ENCODE peak calls at places on chromosomes 4 and X, in ten cellular contexts. One of them, this sample, is unnamed.
A peak's percentile ranks its signal among the peaks of the same experiment; 100 is the strongest.

GRCh38 chr4:13547563-13548041 is 3.3 kb upstream of the NKX3-2 start:
- DNase-seq in naive thymus-derived CD8-positive, alpha-beta T cell: no peak
- DNase-seq in NCI-H1092: peak; percentile 51
- DNase-seq in T47D: no peak
- DNase-seq in frontal cortex: peak; percentile 34
- DNase-seq in NCI-H2081: peak; percentile 48
- DNase-seq in ELR: no peak
- DNase-seq in Calu3: peak; percentile 33
- DNase-seq in activated T-cell treated with anti-CD3 and anti-CD28 coated beads for 48 hours: no peak
- DNase-seq in brain microvascular endothelial cell: no peak
- DNase-seq in this sample: peak; percentile 7

GRCh38 chr4:141459020-141459419 is 177.4 kb upstream of the IL15 start:
- DNase-seq in naive thymus-derived CD8-positive, alpha-beta T cell: no peak
- DNase-seq in NCI-H1092: no peak
- DNase-seq in T47D: no peak
- DNase-seq in frontal cortex: no peak
- DNase-seq in NCI-H2081: no peak
- DNase-seq in ELR: no peak
- DNase-seq in Calu3: no peak
- DNase-seq in activated T-cell treated with anti-CD3 and anti-CD28 coated beads for 48 hours: no peak
- DNase-seq in brain microvascular endothelial cell: no peak
- DNase-seq in this sample: no peak

GRCh38 chr4:118734491-118735205 is 49.5 kb downstream of the METTL14 start:
- DNase-seq in naive thymus-derived CD8-positive, alpha-beta T cell: no peak
- DNase-seq in NCI-H1092: no peak
- DNase-seq in T47D: no peak
- DNase-seq in frontal cortex: no peak
- DNase-seq in NCI-H2081: no peak
- DNase-seq in ELR: no peak
- DNase-seq in Calu3: no peak
- DNase-seq in activated T-cell treated with anti-CD3 and anti-CD28 coated beads for 48 hours: no peak
- DNase-seq in brain microvascular endothelial cell: no peak
- DNase-seq in this sample: no peak

GRCh38 chrX:153993079-153993478 is 20.5 kb downstream of the TMEM187 start:
- DNase-seq in naive thymus-derived CD8-positive, alpha-beta T cell: no peak
- DNase-seq in NCI-H1092: no peak
- DNase-seq in T47D: no peak
- DNase-seq in frontal cortex: no peak
- DNase-seq in NCI-H2081: no peak
- DNase-seq in ELR: no peak
- DNase-seq in Calu3: no peak
- DNase-seq in activated T-cell treated with anti-CD3 and anti-CD28 coated beads for 48 hours: no peak
- DNase-seq in brain microvascular endothelial cell: no peak
- DNase-seq in this sample: no peak

GRCh38 chrX:8987672-8988250 is 46.2 kb downstream of the FAM9B start:
- DNase-seq in naive thymus-derived CD8-positive, alpha-beta T cell: peak; percentile 51
- DNase-seq in NCI-H1092: no peak
- DNase-seq in T47D: no peak
- DNase-seq in frontal cortex: no peak
- DNase-seq in NCI-H2081: no peak
- DNase-seq in ELR: no peak
- DNase-seq in Calu3: no peak
- DNase-seq in activated T-cell treated with anti-CD3 and anti-CD28 coated beads for 48 hours: no peak
- DNase-seq in brain microvascular endothelial cell: no peak
- DNase-seq in this sample: no peak

GRCh38 chr4:41866799-41867677 is 68.2 kb upstream of the TMEM33 start:
- DNase-seq in naive thymus-derived CD8-positive, alpha-beta T cell: no peak
- DNase-seq in NCI-H1092: no peak
- DNase-seq in T47D: no peak
- DNase-seq in frontal cortex: no peak
- DNase-seq in NCI-H2081: no peak
- DNase-seq in ELR: no peak
- DNase-seq in Calu3: no peak
- DNase-seq in activated T-cell treated with anti-CD3 and anti-CD28 coated beads for 48 hours: no peak
- DNase-seq in brain microvascular endothelial cell: no peak
- DNase-seq in this sample: no peak

GRCh38 chr4:174209296-174209695 is 74.2 kb downstream of the FBXO8 start:
- DNase-seq in naive thymus-derived CD8-positive, alpha-beta T cell: no peak
- DNase-seq in NCI-H1092: no peak
- DNase-seq in T47D: no peak
- DNase-seq in frontal cortex: no peak
- DNase-seq in NCI-H2081: no peak
- DNase-seq in ELR: no peak
- DNase-seq in Calu3: no peak
- DNase-seq in activated T-cell treated with anti-CD3 and anti-CD28 coated beads for 48 hours: no peak
- DNase-seq in brain microvascular endothelial cell: no peak
- DNase-seq in this sample: no peak

GRCh38 chr4:83114576-83114975 is at the start of gene PLAC8:
- DNase-seq in naive thymus-derived CD8-positive, alpha-beta T cell: peak; percentile 51
- DNase-seq in NCI-H1092: peak; percentile 1
- DNase-seq in T47D: no peak
- DNase-seq in frontal cortex: no peak
- DNase-seq in NCI-H2081: no peak
- DNase-seq in ELR: peak; percentile 67
- DNase-seq in Calu3: no peak
- DNase-seq in activated T-cell treated with anti-CD3 and anti-CD28 coated beads for 48 hours: no peak
- DNase-seq in brain microvascular endothelial cell: no peak
- DNase-seq in this sample: no peak

GRCh38 chr4:26171953-26172352 is 148.9 kb upstream of the RBPJ start:
- DNase-seq in naive thymus-derived CD8-positive, alpha-beta T cell: no peak
- DNase-seq in NCI-H1092: no peak
- DNase-seq in T47D: no peak
- DNase-seq in frontal cortex: no peak
- DNase-seq in NCI-H2081: no peak
- DNase-seq in ELR: peak; percentile 82
- DNase-seq in Calu3: no peak
- DNase-seq in activated T-cell treated with anti-CD3 and anti-CD28 coated beads for 48 hours: no peak
- DNase-seq in brain microvascular endothelial cell: peak; percentile 50
- DNase-seq in this sample: no peak

GRCh38 chr4:188171551-188171950 is 32.3 kb downstream of the TRIML1 start:
- DNase-seq in naive thymus-derived CD8-positive, alpha-beta T cell: no peak
- DNase-seq in NCI-H1092: no peak
- DNase-seq in T47D: no peak
- DNase-seq in frontal cortex: no peak
- DNase-seq in NCI-H2081: no peak
- DNase-seq in ELR: peak; percentile 16
- DNase-seq in Calu3: no peak
- DNase-seq in activated T-cell treated with anti-CD3 and anti-CD28 coated beads for 48 hours: no peak
- DNase-seq in brain microvascular endothelial cell: no peak
- DNase-seq in this sample: no peak

GRCh38 chrX:1807301-1807731 is 192.5 kb downstream of the ASMT start:
- DNase-seq in naive thymus-derived CD8-positive, alpha-beta T cell: no peak
- DNase-seq in NCI-H1092: no peak
- DNase-seq in T47D: no peak
- DNase-seq in frontal cortex: no peak
- DNase-seq in NCI-H2081: no peak
- DNase-seq in ELR: peak; percentile 2
- DNase-seq in Calu3: no peak
- DNase-seq in activated T-cell treated with anti-CD3 and anti-CD28 coated beads for 48 hours: no peak
- DNase-seq in brain microvascular endothelial cell: peak; percentile 18
- DNase-seq in this sample: no peak

GRCh38 chr4:106670911-106671310 is 302.3 kb upstream of the GIMD1 start:
- DNase-seq in naive thymus-derived CD8-positive, alpha-beta T cell: no peak
- DNase-seq in NCI-H1092: no peak
- DNase-seq in T47D: no peak
- DNase-seq in frontal cortex: no peak
- DNase-seq in NCI-H2081: no peak
- DNase-seq in ELR: no peak
- DNase-seq in Calu3: no peak
- DNase-seq in activated T-cell treated with anti-CD3 and anti-CD28 coated beads for 48 hours: no peak
- DNase-seq in brain microvascular endothelial cell: no peak
- DNase-seq in this sample: no peak

GRCh38 chr4:3045500-3045850 is 28.9 kb downstream of the HTT-AS start:
- DNase-seq in naive thymus-derived CD8-positive, alpha-beta T cell: peak; percentile 64
- DNase-seq in NCI-H1092: no peak
- DNase-seq in T47D: peak; percentile 78
- DNase-seq in frontal cortex: no peak
- DNase-seq in NCI-H2081: no peak
- DNase-seq in ELR: peak; percentile 71
- DNase-seq in Calu3: peak; percentile 20
- DNase-seq in activated T-cell treated with anti-CD3 and anti-CD28 coated beads for 48 hours: peak; percentile 52
- DNase-seq in brain microvascular endothelial cell: peak; percentile 93
- DNase-seq in this sample: no peak

This sample was measured in 8988T.